ENCODE peak calls at places on chromosomes 2 and 18, in six cellular contexts. A, X, D, Q, S and F are unnamed samples.

GRCh38 chr2:24492283-24493272 is 1.5 kb downstream of the NCOA1 start:
- DNase-seq in Q (no peak), A (no peak), X (peak; percentile 35), S (no peak), D (peak; percentile 38), F (peak; percentile 10)

GRCh38 chr18:33761363-33761762 is 183.3 kb downstream of the ASXL3 start:
- DNase-seq in Q (no peak), X (peak; percentile 36), A (no peak), S (peak; percentile 28), D (peak; percentile 15), F (no peak)

GRCh38 chr2:64858541-64859031 is 130.6 kb upstream of the SLC1A4 start:
- DNase-seq in Q (no peak), X (peak; percentile 24), S (no peak), D (no peak), A (no peak), F (no peak)

GRCh38 chr18:47944972-47945843 is 14.7 kb upstream of the SMAD2 start:
- DNase-seq in S (peak; percentile 25), D (no peak), A (no peak), Q (no peak), X (peak; percentile 70), F (peak; percentile 66)

GRCh38 chr18:79747156-79747845 is 50.4 kb upstream of the KCNG2 start:
- DNase-seq in Q (no peak), D (no peak), X (no peak), S (no peak), A (no peak), F (no peak)

GRCh38 chr18:45359275-45360009 is 255.8 kb upstream of the SLC14A2 start:
- DNase-seq in D (no peak), S (no peak), A (no peak), X (no peak), Q (no peak), F (no peak)

GRCh38 chr2:233270366-233270765 is 18.9 kb downstream of the ATG16L1 start:
- DNase-seq in A (no peak), X (no peak), Q (no peak), D (no peak), S (no peak), F (no peak)

GRCh38 chr2:23697676-23698075 is 229.2 kb downstream of the ATAD2B start:
- DNase-seq in X (peak; percentile 83), D (no peak), Q (no peak), A (no peak), S (peak; percentile 82), F (peak; percentile 80)

GRCh38 chr2:7031424-7032245 is 114.4 kb downstream of the RNF144A start:
- DNase-seq in Q (no peak), X (peak; percentile 24), A (peak; percentile 52), S (no peak), D (no peak), F (no peak)

GRCh38 chr2:159146930-159147666 is 139.4 kb downstream of the WDSUB1 start:
- DNase-seq in A (peak; percentile 23), Q (no peak), S (no peak), D (no peak), X (no peak), F (no peak)

GRCh38 chr2:234708091-234708683 is 211.3 kb upstream of the ARL4C start:
- DNase-seq in D (peak; percentile 65), X (no peak), Q (peak; percentile 44), A (no peak), S (no peak), F (no peak)

GRCh38 chr2:150303281-150303680 is 184.2 kb downstream of the RND3 start:
- DNase-seq in X (no peak), D (no peak), A (peak; percentile 3), S (no peak), Q (no peak), F (peak; percentile 10)

GRCh38 chr2:71715241-71715750 is 261.9 kb downstream of the DYSF start:
- DNase-seq in A (no peak), D (no peak), Q (no peak), S (no peak), X (no peak), F (no peak)

GRCh38 chr2:147040585-147041494 is 804.0 kb upstream of the ACVR2A start:
- DNase-seq in A (no peak), X (no peak), Q (no peak), D (no peak), S (no peak), F (no peak)

GRCh38 chr2:224982226-224982625 is 60.0 kb downstream of the DOCK10 start:
- DNase-seq in A (no peak), X (peak; percentile 40), D (no peak), Q (no peak), S (no peak), F (peak; percentile 23)

DNA sequence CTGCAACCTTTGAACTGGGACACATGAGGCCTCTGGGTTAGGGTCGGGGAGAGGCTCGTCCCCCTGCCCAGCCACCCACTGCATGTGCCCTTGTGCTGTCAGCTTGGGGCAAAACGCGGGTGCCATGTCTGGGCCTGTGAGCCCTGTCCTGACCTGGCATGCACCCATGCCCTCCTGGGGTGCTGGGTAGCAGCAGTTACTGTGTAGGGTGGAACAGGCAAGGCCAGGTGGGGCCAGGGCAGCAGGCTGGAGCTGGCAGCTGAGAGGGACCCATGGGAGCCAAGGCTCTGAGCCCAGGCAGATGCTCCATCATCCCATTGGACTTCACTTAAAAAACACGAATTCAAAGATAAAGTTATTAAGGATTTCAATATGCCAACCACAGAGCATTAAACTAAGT is 133.8 kb upstream of the REV1 start:
- DNase-seq in A (no peak), X (no peak), Q (no peak), S (no peak), D (no peak), F (no peak)
- H3K9ac ChIP-seq in A (no peak overlapping the region), X (no peak overlapping the region), Q (no peak overlapping the region), S (no peak overlapping the region), D (no peak overlapping the region), F (no peak overlapping the region)

GRCh38 chr2:27379383-27379839 is 1.1 kb downstream of the ZNF513 start:
- DNase-seq in A (no peak), D (no peak), S (no peak), Q (no peak), X (no peak), F (no peak)

GRCh38 chr2:27378809-27379290 is 1.7 kb downstream of the ZNF513 start:
- DNase-seq in S (no peak), A (no peak), D (no peak), X (no peak), Q (no peak), F (no peak)

GRCh38 chr2:27376866-27377617 is 3.5 kb downstream of the ZNF513 start:
- DNase-seq in Q (no peak), A (no peak), D (no peak), X (no peak), S (no peak), F (no peak)

GRCh38 chr2:27377618-27378095 is 2.9 kb downstream of the ZNF513 start:
- DNase-seq in Q (no peak), X (no peak), A (no peak), D (no peak), S (no peak), F (no peak)

DNA sequence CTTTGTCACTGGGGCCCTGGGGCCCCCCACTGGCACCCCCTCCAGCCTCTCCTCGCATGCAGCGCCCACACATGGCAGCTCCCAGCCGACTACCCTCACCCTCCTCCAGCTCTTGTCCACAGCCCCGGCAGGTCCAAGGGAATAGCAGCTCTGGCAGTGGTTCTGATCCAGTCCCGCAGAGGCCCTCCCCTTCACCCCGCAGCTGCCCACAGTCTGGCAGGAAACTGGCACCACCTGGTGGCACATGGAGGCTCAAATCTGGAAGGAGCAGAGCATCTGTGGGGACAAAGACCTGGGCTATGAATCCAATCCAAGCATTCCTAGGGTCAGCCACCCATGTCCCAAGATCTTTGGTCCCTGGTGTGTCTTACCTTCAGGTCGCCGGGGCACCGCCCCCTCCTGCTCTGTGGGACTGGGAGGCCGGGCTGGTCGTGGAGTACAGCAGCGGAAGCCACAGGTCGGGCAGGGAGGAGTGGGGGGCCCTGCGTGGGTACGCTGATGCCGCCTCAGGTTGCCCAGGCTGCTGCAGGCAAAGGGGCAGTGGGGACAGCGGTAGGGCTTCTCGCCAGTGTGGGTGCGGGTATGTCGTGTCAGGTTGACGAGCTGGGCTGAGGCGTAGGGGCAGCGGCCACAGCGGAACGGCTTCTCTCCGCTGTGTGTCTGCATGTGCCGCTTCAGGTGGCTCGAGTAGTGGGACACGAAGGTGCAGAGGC is 2.3 kb downstream of the ZNF513 start:
- DNase-seq in Q (peak; percentile 35), X (no peak), A (no peak), S (no peak), D (peak; percentile 17), F (no peak)
- TF ChIP-seq CTCF in Q (peak; percentile 26), X (peak; percentile 17), A (no peak), S (peak; percentile 19), D (peak; percentile 19), F (no peak)

GRCh38 chr2:143558665-143559064 is 429.4 kb downstream of the ARHGAP15 start:
- DNase-seq in Q (no peak), D (no peak), S (peak; percentile 81), X (peak; percentile 68), A (no peak), F (peak; percentile 63)

GRCh38 chr2:143560724-143561123 is 431.5 kb downstream of the ARHGAP15 start:
- DNase-seq in A (no peak), Q (no peak), D (no peak), S (no peak), X (no peak), F (no peak)

GRCh38 chr2:143553261-143553660 is 424.0 kb downstream of the ARHGAP15 start:
- DNase-seq in A (no peak), S (peak; percentile 23), D (no peak), Q (no peak), X (no peak), F (no peak)

GRCh38 chr2:143564419-143564818 is 435.2 kb downstream of the ARHGAP15 start:
- DNase-seq in Q (no peak), D (no peak), S (no peak), A (no peak), X (no peak), F (no peak)

GRCh38 chr2:143559202-143559601 is 430.0 kb downstream of the ARHGAP15 start:
- DNase-seq in A (no peak), D (no peak), S (no peak), X (no peak), Q (no peak), F (no peak)
- H3K9ac ChIP-seq in A (no peak overlapping the region), D (no peak overlapping the region), S (no peak overlapping the region), X (no peak overlapping the region), Q (no peak overlapping the region), F (no peak overlapping the region)

DNA sequence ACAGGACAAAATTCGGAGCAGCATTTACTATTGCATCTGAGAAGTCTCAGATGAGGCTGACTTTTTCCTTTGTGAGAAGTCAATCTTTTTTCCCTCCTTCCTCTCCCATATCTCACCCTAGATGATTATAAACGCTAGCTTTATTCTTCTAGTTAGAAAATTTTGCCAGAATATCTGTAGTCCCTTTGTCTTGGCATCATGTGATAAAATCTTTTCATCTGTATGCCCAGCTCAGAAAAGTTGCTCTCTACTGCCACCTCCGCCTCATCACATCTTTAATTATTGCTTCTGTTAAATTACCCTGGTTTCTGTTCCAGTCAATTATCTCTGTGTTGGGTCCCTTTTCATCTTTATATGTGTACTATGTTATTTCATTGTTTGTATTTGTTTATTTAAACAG is 210.8 kb upstream of the SLC35G4 start:
- DNase-seq in A (peak; percentile 4), D (no peak), Q (no peak), X (no peak), S (peak; percentile 1), F (no peak)
- TF ChIP-seq CTCF in A (no peak), D (peak; percentile 49), Q (peak; percentile 58), X (peak; percentile 39), S (peak; percentile 21), F (peak; percentile 11)